ENCODE peak calls at places on chromosomes 16 and 17, in seven cellular contexts. N is prostate gland, B is transverse colon, F is fibroblast of lung, D is aorta, J is dorsolateral prefrontal cortex, P is upper lobe of left lung. K is an unnamed sample. For H3K27me3, the result is how much of the 10 kb centered on the place peaks cover.

GRCh38 chr17:42120161-42121065 is 754 bp downstream of the KAT2A start:
- DNase-seq in N (no peak), B (no peak), F (no peak), D (no peak), J (no peak), P (no peak), K (peak)

GRCh38 chr16:89949121-89949742 is 677 bp downstream of the DEF8 start:
- DNase-seq in N (no peak), B (no peak), F (no peak), D (no peak), J (no peak), P (peak), K (no peak)

GRCh38 chr17:4623249-4623648 is 18.2 kb downstream of the ALOX15 start:
- DNase-seq in N (no peak), B (no peak), F (peak), D (no peak), J (no peak), P (no peak), K (no peak)

GRCh38 chr16:50263060-50263909 is 3.1 kb upstream of the ADCY7 start:
- DNase-seq in N (no peak), B (peak), F (no peak), D (peak), J (no peak), P (no peak), K (no peak)

GRCh38 chr16:74372369-74372768 is 3.7 kb upstream of the NPIPB15 start:
- DNase-seq in N (no peak), B (no peak), F (no peak), D (no peak), J (no peak), P (no peak), K (no peak)

GRCh38 chr16:30740364-30741251 is 7.6 kb upstream of the PHKG2 start:
- DNase-seq in N (peak), B (peak), F (peak), D (peak), J (no peak), P (no peak), K (no peak)

GRCh38 chr16:63302841-63303240 is 1266.6 kb upstream of the CDH8 start:
- DNase-seq in N (no peak), B (no peak), F (no peak), D (no peak), J (no peak), P (no peak), K (no peak)

GRCh38 chr17:8056232-8056975 is 17.5 kb downstream of the ALOX15B start:
- DNase-seq in N (peak), B (peak), F (peak), D (peak), J (no peak), P (no peak), K (no peak)

GRCh38 chr16:68737730-68738590 is 868 bp downstream of the CDH1 start:
- DNase-seq in N (peak), B (peak), F (no peak), D (no peak), J (no peak), P (peak), K (peak)

GRCh38 chr17:39027037-39027436 is 59.8 kb upstream of the FBXO47 start:
- DNase-seq in N (peak), B (peak), F (peak), D (peak), J (no peak), P (peak), K (peak)

GRCh38 chr17:67379251-67379630 is 2.2 kb downstream of the PITPNC1 start:
- DNase-seq in N (no peak), B (no peak), F (no peak), D (no peak), J (no peak), P (no peak), K (no peak)

GRCh38 chr16:3920206-3920605 is 39.7 kb upstream of the CREBBP start:
- DNase-seq in N (no peak), B (no peak), F (no peak), D (no peak), J (no peak), P (peak), K (no peak)

GRCh38 chr16:6835941-6836340 is 496.7 kb upstream of the RBFOX1 start:
- DNase-seq in N (no peak), B (no peak), F (no peak), D (no peak), J (no peak), P (no peak), K (no peak)

GRCh38 chr17:63827002-63827800 is at the start of the genes FTSJ3 and PSMC5:
- DNase-seq in N (peak), B (peak), F (peak), D (peak), J (peak), P (peak), K (peak)

GRCh38 chr16:79283578-79283977 is 317.0 kb downstream of the MAF start:
- DNase-seq in N (no peak), B (peak), F (no peak), D (no peak), J (no peak), P (no peak), K (no peak)

GRCh38 chr16:68234188-68235104 is 1.5 kb downstream of the ESRP2 start:
- DNase-seq in N (peak), B (peak), F (peak), D (peak), J (no peak), P (peak), K (no peak)

GRCh38 chr16:70473446-70474319 is 19.3 kb downstream of the FCSK start:
- DNase-seq in N (no peak), B (no peak), F (no peak), D (no peak), J (no peak), P (peak), K (no peak)

GRCh38 chr17:31690118-31690517 is 168.9 kb downstream of the COPRS start:
- DNase-seq in N (no peak), B (no peak), F (peak), D (no peak), J (no peak), P (no peak), K (no peak)

GRCh38 chr17:78769200-78769773 is 12.8 kb downstream of the CYTH1 start:
- DNase-seq in N (peak), B (no peak), F (no peak), D (no peak), J (no peak), P (no peak), K (no peak)

GRCh38 chr16:10232757-10233156 is 50.5 kb upstream of the GRIN2A start:
- DNase-seq in N (no peak), B (no peak), F (no peak), D (no peak), J (no peak), P (no peak), K (no peak)

GRCh38 chr17:44065668-44066203 is 735 bp downstream of the LSM12 start:
- DNase-seq in N (no peak), B (no peak), F (no peak), D (no peak), J (no peak), P (no peak), K (no peak)

GRCh38 chr17:63841350-63842172 is 924 bp downstream of the SMARCD2 start:
- DNase-seq in N (peak), B (peak), F (peak), D (peak), J (no peak), P (peak), K (peak)

GRCh38 chr16:5826332-5826731 is 728.7 kb upstream of the EEF2KMT start:
- DNase-seq in N (no peak), B (no peak), F (no peak), D (no peak), J (no peak), P (no peak), K (no peak)

GRCh38 chr17:60147553-60148241 is 2.1 kb upstream of the CA4 start:
- DNase-seq in N (no peak), B (peak), F (no peak), D (no peak), J (no peak), P (no peak), K (no peak)

GRCh38 chr17:50689956-50690886 is 17.5 kb downstream of the ANKRD40 start:
- DNase-seq in N (no peak), B (no peak), F (peak), D (peak), J (peak), P (peak), K (peak)

GRCh38 chr17:4522661-4523060 is 24.0 kb downstream of the SPNS2 start:
- DNase-seq in N (no peak), B (no peak), F (no peak), D (no peak), J (no peak), P (no peak), K (peak)

GRCh38 chr17:7626956-7627249 is 718 bp downstream of the SAT2 start:
- DNase-seq in N (no peak), B (no peak), F (peak), D (no peak), J (no peak), P (no peak), K (no peak)

GRCh38 chr17:40556884-40557414 is 8.3 kb downstream of the CCR7 start:
- DNase-seq in N (no peak), B (no peak), F (no peak), D (peak), J (no peak), P (peak), K (no peak)

GRCh38 chr17:6374761-6375312 is 60.1 kb downstream of the AIPL1 start:
- DNase-seq in N (no peak), B (no peak), F (no peak), D (no peak), J (no peak), P (no peak), K (peak)

GRCh38 chr17:74148901-74149596 is 54.4 kb upstream of the RPL38 start:
- DNase-seq in N (no peak), B (no peak), F (no peak), D (no peak), J (no peak), P (no peak), K (no peak)
- H3K27me3 ChIP-seq in N (under half), B (under half), F (under half), D (under half), J (under half), P (under half), K (under half)

DNA sequence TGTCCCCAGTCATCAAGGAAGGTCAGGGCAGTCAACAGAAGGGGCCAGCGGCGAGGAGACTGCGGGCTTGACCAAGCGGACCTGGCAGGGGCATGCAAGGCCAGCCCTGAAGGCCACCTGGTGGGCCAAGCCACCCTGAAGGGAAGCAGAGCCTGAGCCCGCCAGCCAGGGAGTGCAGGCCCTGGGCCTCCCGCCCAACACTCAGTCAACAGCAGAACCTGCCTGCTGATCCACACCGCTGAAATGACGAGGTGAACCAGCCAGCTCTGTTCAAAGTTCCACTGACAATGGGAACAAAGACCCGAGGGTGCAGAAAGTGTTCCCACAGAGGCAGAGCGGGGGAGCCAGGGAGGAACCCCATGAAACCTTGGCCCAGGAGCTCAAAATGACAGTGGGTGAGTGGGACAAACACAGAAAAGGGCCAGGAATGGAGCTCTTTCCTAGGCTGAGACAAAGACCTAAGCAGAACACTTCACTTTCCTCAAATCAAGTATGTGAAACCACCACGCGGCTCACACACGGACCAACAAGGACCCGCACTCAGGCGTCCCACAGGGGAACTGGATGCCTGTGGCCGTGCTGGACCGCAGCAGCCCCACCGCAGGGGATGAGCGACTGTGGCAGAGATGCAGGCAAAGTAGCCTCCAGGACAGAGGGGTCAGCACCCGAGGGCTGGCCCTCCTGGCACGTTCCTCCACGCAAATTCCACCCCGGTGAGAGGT is 12.0 kb downstream of the AXIN1 start:
- DNase-seq in N (no peak), B (no peak), F (no peak), D (no peak), J (no peak), P (no peak), K (peak)
- H3K27ac ChIP-seq in N (no peak), B (no peak), F (no peak), D (no peak), J (no peak), P (no peak), K (no peak)

GRCh38 chr16:23188911-23189310 is 6.4 kb downstream of the SCNN1G start:
- DNase-seq in N (no peak), B (no peak), F (no peak), D (no peak), J (no peak), P (no peak), K (no peak)
- H3K27me3 ChIP-seq in N (under half), B (under half), F (under half), D (under half), J (under half), P (under half), K (under half)

DNA sequence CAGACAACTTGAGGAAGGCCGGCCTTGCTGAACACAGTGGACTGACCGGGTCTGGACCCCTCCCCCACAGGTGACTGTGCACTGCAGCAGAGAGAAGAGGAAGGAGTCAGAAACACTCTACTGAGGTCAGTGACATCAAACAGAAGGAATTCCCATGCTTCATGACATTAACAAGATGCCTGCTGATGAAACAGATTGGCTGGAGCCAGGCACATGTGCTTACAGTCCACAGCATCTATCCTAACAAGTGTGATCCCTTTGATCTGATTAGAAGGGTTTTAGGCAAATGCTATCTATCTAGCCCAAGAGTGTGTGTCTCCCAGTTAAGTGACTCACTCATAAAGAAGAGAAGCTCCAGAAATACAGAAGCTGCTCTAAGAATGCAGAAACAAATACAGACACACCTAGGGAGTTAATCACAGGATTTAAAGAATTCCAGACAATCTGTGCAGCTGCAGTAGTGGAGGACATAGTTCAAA is 90.2 kb downstream of the SYCE1L start:
- DNase-seq in N (no peak), B (no peak), F (peak), D (no peak), J (no peak), P (no peak), K (no peak)
- H3K27ac ChIP-seq in N (no peak), B (no peak), F (no peak), D (no peak), J (no peak), P (no peak), K (no peak)

GRCh38 chr17:80478487-80479245 is 2.3 kb upstream of the NPTX1 start:
- DNase-seq in N (no peak), B (no peak), F (no peak), D (no peak), J (no peak), P (peak), K (peak)

GRCh38 chr17:80474933-80475915 is 1.2 kb downstream of the NPTX1 start:
- DNase-seq in N (no peak), B (no peak), F (no peak), D (no peak), J (no peak), P (peak), K (peak)

GRCh38 chr17:80475949-80476876 is at the start of gene NPTX1:
- DNase-seq in N (no peak), B (no peak), F (no peak), D (no peak), J (no peak), P (peak), K (peak)

GRCh38 chr17:80477647-80478478 is 1.5 kb upstream of the NPTX1 start:
- DNase-seq in N (no peak), B (peak), F (peak), D (no peak), J (peak), P (peak), K (peak)

GRCh38 chr17:80476877-80477646 is 655 bp upstream of the NPTX1 start:
- DNase-seq in N (no peak), B (no peak), F (no peak), D (no peak), J (no peak), P (peak), K (peak)
- H3K27me3 ChIP-seq in N (under half), B (half or more), F (under half), D (under half), J (under half), P (under half), K (half or more)

GRCh38 chr16:55830658-55831294 is 2.1 kb downstream of the CES1 start:
- DNase-seq in N (no peak), B (no peak), F (no peak), D (no peak), J (no peak), P (no peak), K (no peak)
- H3K27ac ChIP-seq in N (no peak), B (no peak), F (no peak), D (no peak), J (no peak), P (no peak), K (no peak)

DNA sequence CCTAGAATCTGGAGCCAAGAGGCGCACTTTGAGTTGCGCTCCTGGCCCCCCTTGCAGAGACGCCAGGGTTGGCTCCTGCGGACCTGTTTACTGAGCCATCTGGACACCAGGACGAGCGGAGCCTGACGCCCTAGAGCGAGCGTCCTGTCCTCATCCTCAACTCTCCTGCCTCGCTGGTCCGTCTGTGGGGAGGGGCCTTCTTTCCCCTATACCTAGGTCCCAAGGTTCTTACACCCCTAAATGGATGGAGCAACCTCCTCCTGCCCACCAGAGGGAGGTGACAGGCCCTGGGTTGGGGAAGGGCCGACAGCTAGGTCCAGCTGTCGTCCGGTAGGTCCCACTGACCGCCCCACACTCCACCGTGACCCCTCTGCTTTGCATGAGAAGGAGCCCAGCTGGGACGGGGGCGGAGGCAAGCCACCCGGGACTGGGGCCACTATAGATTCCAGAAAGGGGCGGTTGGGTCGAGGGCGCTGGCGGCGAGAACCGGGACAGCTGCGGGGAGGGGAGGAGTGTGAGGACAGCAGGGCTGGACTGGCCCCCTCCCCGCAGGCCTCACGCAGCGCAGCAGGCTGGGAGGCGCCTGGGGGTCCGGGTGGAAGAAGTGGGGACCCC is 3.0 kb upstream of the LHX1 start:
- DNase-seq in N (no peak), B (no peak), F (no peak), D (no peak), J (no peak), P (no peak), K (peak)
- H3K27me3 ChIP-seq in N (half or more), B (half or more), F (half or more), D (under half), J (half or more), P (under half), K (half or more)